ENCODE peak calls at places on chromosomes 12 and 14, in six cellular contexts. N, J, D, V, T and I are unnamed samples.

GRCh38 chr12:42698213-42698612 is 108.7 kb upstream of the PRICKLE1 start:
- DNase-seq in N (no peak), J (no peak), T (no peak), V (no peak), D (no peak), I (no peak)

GRCh38 chr12:71158361-71158882 is 623 bp upstream of the TSPAN8 start:
- DNase-seq in T (no peak), N (no peak), D (no peak), J (no peak), V (no peak), I (no peak)

GRCh38 chr14:53306926-53307325 is 153.8 kb upstream of the DDHD1 start:
- DNase-seq in T (no peak), N (peak; percentile 9), D (no peak), J (no peak), V (peak; percentile 10), I (no peak)

GRCh38 chr14:26765768-26766550 is 168.1 kb upstream of the NOVA1 start:
- DNase-seq in J (no peak), D (no peak), N (no peak), V (no peak), T (no peak), I (no peak)

GRCh38 chr14:47675239-47675488 is 241 bp downstream of the MDGA2 start:
- DNase-seq in V (no peak), D (no peak), J (no peak), T (no peak), N (no peak), I (no peak)

GRCh38 chr14:50791201-50791600 is 39.8 kb downstream of the NIN start:
- DNase-seq in V (no peak), T (no peak), N (no peak), D (no peak), J (no peak), I (no peak)

GRCh38 chr12:38926501-38926900 is 21.1 kb upstream of the CPNE8 start:
- DNase-seq in T (no peak), N (no peak), D (no peak), J (no peak), V (no peak), I (no peak)

GRCh38 chr12:16168078-16168477 is 109.4 kb downstream of the SLC15A5 start:
- DNase-seq in J (no peak), D (no peak), N (no peak), T (no peak), V (no peak), I (no peak)

GRCh38 chr12:122841544-122842321 is 6.5 kb downstream of the HIP1R start:
- DNase-seq in V (peak; percentile 79), T (no peak), N (peak; percentile 96), J (no peak), D (no peak), I (no peak)

GRCh38 chr12:6868211-6869048 is 1.1 kb downstream of the TPI1 start:
- DNase-seq in N (peak; percentile 48), D (no peak), V (peak; percentile 8), T (no peak), J (no peak), I (no peak)

GRCh38 chr12:54217774-54218221 is 29.0 kb upstream of the SMUG1 start:
- DNase-seq in T (peak; percentile 73), J (no peak), V (no peak), D (peak; percentile 24), N (no peak), I (no peak)

GRCh38 chr12:94586589-94587259 is 63.6 kb downstream of the TMCC3 start:
- DNase-seq in T (no peak), N (no peak), J (no peak), D (no peak), V (no peak), I (no peak)

GRCh38 chr12:116184766-116185165 is 92.7 kb downstream of the MED13L start:
- DNase-seq in D (no peak), J (no peak), T (no peak), N (no peak), V (no peak), I (no peak)

GRCh38 chr12:124679533-124680371 is 112.3 kb upstream of the NCOR2 start:
- DNase-seq in N (no peak), T (no peak), V (no peak), D (no peak), J (no peak), I (no peak)

GRCh38 chr14:61456720-61457119 is 135.3 kb downstream of the PRKCH start:
- DNase-seq in N (peak; percentile 67), T (peak; percentile 81), V (peak; percentile 48), D (peak; percentile 62), J (peak; percentile 80), I (no peak)

GRCh38 chr12:22313276-22313995 is 21.1 kb downstream of the ST8SIA1 start:
- DNase-seq in D (no peak), N (no peak), T (no peak), V (no peak), J (no peak), I (no peak)

GRCh38 chr14:101464984-101465794 is 96.1 kb upstream of the DIO3 start:
- DNase-seq in N (no peak), V (no peak), D (no peak), J (no peak), T (no peak), I (no peak)

GRCh38 chr14:33332497-33332896 is 393.8 kb downstream of the NPAS3 start:
- DNase-seq in V (no peak), J (no peak), N (no peak), T (no peak), D (no peak), I (no peak)

GRCh38 chr12:67651380-67651695 is 2.8 kb downstream of the DYRK2 start:
- DNase-seq in T (no peak), D (no peak), N (peak; percentile 71), J (peak; percentile 24), V (peak; percentile 50), I (no peak)

GRCh38 chr12:56163533-56164344 is 5.6 kb downstream of the MYL6 start:
- DNase-seq in D (no peak), J (no peak), N (no peak), T (no peak), V (no peak), I (no peak)

GRCh38 chr12:9101018-9101687 is 14.6 kb downstream of the A2M start:
- DNase-seq in N (no peak), V (no peak), D (no peak), T (no peak), J (no peak), I (no peak)

GRCh38 chr12:88308825-88309224 is 166.7 kb downstream of the TMTC3 start:
- DNase-seq in V (peak; percentile 90), J (no peak), T (no peak), D (no peak), N (no peak), I (no peak)

GRCh38 chr12:16281157-16281556 is 3.7 kb upstream of the SLC15A5 start:
- DNase-seq in N (no peak), V (peak; percentile 0), T (no peak), J (no peak), D (no peak), I (no peak)